ENCODE peak calls at places on chromosomes 11 and 22, in four cellular contexts. One of them, this sample, is unnamed.
A peak's percentile ranks its signal among the peaks of the same experiment; 100 is the strongest.

GRCh38 chr11:76680517-76681425 is 10.2 kb upstream of the LRRC32 start:
- DNase-seq in LHCN-M2: peak; percentile 44
- DNase-seq in T47D: peak; percentile 86
- DNase-seq in effector memory CD8-positive, alpha-beta T cell: peak; percentile 60
- DNase-seq in this sample: no peak

GRCh38 chr11:4921796-4922195 is 2.3 kb downstream of the OR51G1 start:
- DNase-seq in LHCN-M2: no peak
- DNase-seq in T47D: no peak
- DNase-seq in effector memory CD8-positive, alpha-beta T cell: no peak
- DNase-seq in this sample: no peak

GRCh38 chr11:128806496-128807261 is 60.4 kb downstream of the KCNJ1 start:
- DNase-seq in LHCN-M2: no peak
- DNase-seq in T47D: no peak
- DNase-seq in effector memory CD8-positive, alpha-beta T cell: no peak
- DNase-seq in this sample: no peak

GRCh38 chr22:31350410-31350863 is 4.3 kb upstream of the PATZ1 start:
- DNase-seq in LHCN-M2: peak; percentile 54
- DNase-seq in T47D: no peak
- DNase-seq in effector memory CD8-positive, alpha-beta T cell: no peak
- DNase-seq in this sample: no peak

GRCh38 chr22:28992565-28993326 is 68.9 kb downstream of the C22orf31 start:
- DNase-seq in LHCN-M2: peak; percentile 9
- DNase-seq in T47D: no peak
- DNase-seq in effector memory CD8-positive, alpha-beta T cell: no peak
- DNase-seq in this sample: no peak

GRCh38 chr11:61752925-61753551 is 602 bp downstream of the MYRF start:
- DNase-seq in LHCN-M2: no peak
- DNase-seq in T47D: no peak
- DNase-seq in effector memory CD8-positive, alpha-beta T cell: no peak
- DNase-seq in this sample: no peak

GRCh38 chr11:70881948-70882715 is 370.2 kb downstream of the SHANK2 start:
- DNase-seq in LHCN-M2: no peak
- DNase-seq in T47D: no peak
- DNase-seq in effector memory CD8-positive, alpha-beta T cell: no peak
- DNase-seq in this sample: no peak

GRCh38 chr11:131486100-131486499 is 115.7 kb downstream of the NTM start:
- DNase-seq in LHCN-M2: no peak
- DNase-seq in T47D: no peak
- DNase-seq in effector memory CD8-positive, alpha-beta T cell: no peak
- DNase-seq in this sample: no peak

GRCh38 chr11:45881708-45882368 is 3.6 kb upstream of the MAPK8IP1 start:
- DNase-seq in LHCN-M2: peak; percentile 19
- DNase-seq in T47D: no peak
- DNase-seq in effector memory CD8-positive, alpha-beta T cell: no peak
- DNase-seq in this sample: no peak

GRCh38 chr22:46584081-46584903 is 35.9 kb upstream of the GRAMD4 start:
- DNase-seq in LHCN-M2: no peak
- DNase-seq in T47D: no peak
- DNase-seq in effector memory CD8-positive, alpha-beta T cell: no peak
- DNase-seq in this sample: peak; percentile 31

GRCh38 chr22:47618180-47618579 is 855.7 kb downstream of the TBC1D22A start:
- DNase-seq in LHCN-M2: no peak
- DNase-seq in T47D: no peak
- DNase-seq in effector memory CD8-positive, alpha-beta T cell: no peak
- DNase-seq in this sample: no peak

GRCh38 chr22:44448271-44448780 is 49.7 kb downstream of the RTL6 start:
- DNase-seq in LHCN-M2: peak; percentile 88
- DNase-seq in T47D: no peak
- DNase-seq in effector memory CD8-positive, alpha-beta T cell: no peak
- DNase-seq in this sample: peak; percentile 22

GRCh38 chr11:26187639-26188038 is 144.3 kb upstream of the ANO3 start:
- DNase-seq in LHCN-M2: peak; percentile 73
- DNase-seq in T47D: no peak
- DNase-seq in effector memory CD8-positive, alpha-beta T cell: no peak
- DNase-seq in this sample: peak; percentile 24

GRCh38 chr11:123186291-123186690 is 8.8 kb downstream of the CLMP start:
- DNase-seq in LHCN-M2: peak; percentile 46
- DNase-seq in T47D: no peak
- DNase-seq in effector memory CD8-positive, alpha-beta T cell: no peak
- DNase-seq in this sample: peak; percentile 71

GRCh38 chr11:45150943-45151342 is 4.5 kb downstream of the PRDM11 start:
- DNase-seq in LHCN-M2: no peak
- DNase-seq in T47D: no peak
- DNase-seq in effector memory CD8-positive, alpha-beta T cell: no peak
- DNase-seq in this sample: no peak

GRCh38 chr22:22711532-22711913 is 67.1 kb downstream of the GGTLC2 start:
- DNase-seq in LHCN-M2: no peak
- DNase-seq in T47D: no peak
- DNase-seq in effector memory CD8-positive, alpha-beta T cell: no peak
- DNase-seq in this sample: no peak

GRCh38 chr22:39290724-39291161 is 28.7 kb downstream of the RPL3 start:
- DNase-seq in LHCN-M2: peak; percentile 76
- DNase-seq in T47D: no peak
- DNase-seq in effector memory CD8-positive, alpha-beta T cell: no peak
- DNase-seq in this sample: no peak

GRCh38 chr11:27238811-27239210 is 124.2 kb downstream of the CCDC34 start:
- DNase-seq in LHCN-M2: peak; percentile 24
- DNase-seq in T47D: no peak
- DNase-seq in effector memory CD8-positive, alpha-beta T cell: no peak
- DNase-seq in this sample: no peak